ENCODE peak calls at places on chromosomes 12 and 14, in four cellular contexts. One of them, this sample, is unnamed.

GRCh38 chr14:37924622-37925021 is 283.1 kb upstream of the SSTR1 start:
- DNase-seq in AG04450: no peak
- DNase-seq in kidney glomerular epithelial cell: no peak
- DNase-seq in GM12865: no peak
- DNase-seq in this sample: no peak

GRCh38 chr12:120514002-120514401 is 15.0 kb downstream of the COQ5 start:
- DNase-seq in GM12865: no peak
- DNase-seq in AG04450: no peak
- DNase-seq in kidney glomerular epithelial cell: no peak
- DNase-seq in this sample: no peak

GRCh38 chr12:124929649-124930419 is 15.4 kb upstream of the UBC start:
- DNase-seq in AG04450: no peak
- DNase-seq in kidney glomerular epithelial cell: no peak
- DNase-seq in GM12865: no peak
- DNase-seq in this sample: no peak

GRCh38 chr14:96681826-96682225 is 115.4 kb upstream of the VRK1 start:
- DNase-seq in kidney glomerular epithelial cell: no peak
- DNase-seq in GM12865: no peak
- DNase-seq in AG04450: no peak
- DNase-seq in this sample: no peak

GRCh38 chr12:85448548-85449139 is 168.6 kb downstream of the ALX1 start:
- DNase-seq in GM12865: no peak
- DNase-seq in AG04450: no peak
- DNase-seq in kidney glomerular epithelial cell: peak
- DNase-seq in this sample: no peak

GRCh38 chr12:24850486-24850885 is 98.4 kb downstream of the BCAT1 start:
- DNase-seq in AG04450: no peak
- DNase-seq in kidney glomerular epithelial cell: no peak
- DNase-seq in GM12865: no peak
- DNase-seq in this sample: no peak

GRCh38 chr12:49868952-49869815 is 26.3 kb upstream of the BCDIN3D start:
- DNase-seq in AG04450: peak
- DNase-seq in GM12865: no peak
- DNase-seq in kidney glomerular epithelial cell: peak
- DNase-seq in this sample: no peak

GRCh38 chr12:125210104-125210755 is 145.0 kb downstream of the AACS start:
- DNase-seq in GM12865: no peak
- DNase-seq in kidney glomerular epithelial cell: no peak
- DNase-seq in AG04450: no peak
- DNase-seq in this sample: no peak

GRCh38 chr14:104084251-104085002 is 1.1 kb upstream of the ASPG start:
- DNase-seq in kidney glomerular epithelial cell: no peak
- DNase-seq in AG04450: no peak
- DNase-seq in GM12865: no peak
- DNase-seq in this sample: no peak

GRCh38 chr14:60561845-60562746 is 53.1 kb downstream of the SIX6 start:
- DNase-seq in GM12865: peak
- DNase-seq in kidney glomerular epithelial cell: peak
- DNase-seq in AG04450: peak
- DNase-seq in this sample: peak

GRCh38 chr12:122123051-122123760 is 44.6 kb downstream of the MLXIP start:
- DNase-seq in kidney glomerular epithelial cell: peak
- DNase-seq in AG04450: no peak
- DNase-seq in GM12865: peak
- DNase-seq in this sample: peak

GRCh38 chr14:106491851-106492250 is 965.5 kb downstream of the TMEM121 start:
- DNase-seq in kidney glomerular epithelial cell: no peak
- DNase-seq in AG04450: no peak
- DNase-seq in GM12865: no peak
- DNase-seq in this sample: peak

GRCh38 chr14:23160924-23161522 is 22.4 kb downstream of the SLC7A8 start:
- DNase-seq in AG04450: peak
- DNase-seq in kidney glomerular epithelial cell: peak
- DNase-seq in GM12865: no peak
- DNase-seq in this sample: peak

GRCh38 chr12:104049278-104050257 is at the start of gene GLT8D2:
- DNase-seq in GM12865: no peak
- DNase-seq in AG04450: peak
- DNase-seq in kidney glomerular epithelial cell: peak
- DNase-seq in this sample: no peak

GRCh38 chr12:57459750-57460400 is at the start of gene GLI1:
- DNase-seq in kidney glomerular epithelial cell: no peak
- DNase-seq in GM12865: no peak
- DNase-seq in AG04450: no peak
- DNase-seq in this sample: no peak

GRCh38 chr12:121831571-121832235 is 27.0 kb downstream of the HPD start:
- DNase-seq in AG04450: no peak
- DNase-seq in GM12865: no peak
- DNase-seq in kidney glomerular epithelial cell: no peak
- DNase-seq in this sample: no peak

GRCh38 chr12:52139579-52140062 is 52.2 kb downstream of the KRT80 start:
- DNase-seq in AG04450: no peak
- DNase-seq in GM12865: no peak
- DNase-seq in kidney glomerular epithelial cell: no peak
- DNase-seq in this sample: peak

This sample was measured in H1.